ENCODE peak calls at places on chromosomes 11 and 22, in five cellular contexts. G is A549, X is K562, Y is GM12878, W is WTC11. F is an unnamed sample.
A peak's percentile ranks its signal among the peaks of the same experiment; 100 is the strongest.

GRCh38 chr11:72483412-72484186 is 49.3 kb upstream of the CLPB start:
- DNase-seq in W (no peak), G (peak; percentile 10), Y (no peak), X (no peak), F (peak; percentile 23)

GRCh38 chr11:126500981-126501380 is 145.5 kb downstream of the ST3GAL4 start:
- DNase-seq in W (no peak), G (no peak), Y (no peak), X (no peak), F (no peak)

GRCh38 chr11:8096575-8096974 is 15.6 kb downstream of the TUB start:
- DNase-seq in G (no peak), W (no peak), X (no peak), Y (no peak), F (no peak)

GRCh38 chr22:20517422-20517821 is 10.0 kb downstream of the MED15 start:
- DNase-seq in Y (no peak), G (no peak), W (no peak), X (no peak), F (no peak)

GRCh38 chr11:122032317-122032716 is 83.7 kb downstream of the BLID start:
- DNase-seq in X (no peak), Y (no peak), G (no peak), W (no peak), F (no peak)

GRCh38 chr22:37234736-37235711 is 9.0 kb downstream of the RAC2 start:
- DNase-seq in G (no peak), W (no peak), Y (no peak), X (no peak), F (no peak)

GRCh38 chr11:16299884-16300778 is 56.2 kb downstream of the SOX6 start:
- DNase-seq in X (peak; percentile 26), Y (no peak), W (no peak), G (no peak), F (no peak)

GRCh38 chr22:24857576-24857975 is 51.6 kb downstream of the SGSM1 start:
- DNase-seq in Y (no peak), W (no peak), G (no peak), X (no peak), F (no peak)

GRCh38 chr11:63779044-63779443 is 10.5 kb upstream of the ZFTA start:
- DNase-seq in G (no peak), Y (no peak), X (no peak), W (no peak), F (no peak)

GRCh38 chr22:22914726-22915669 is 27.4 kb downstream of the IGLL5 start:
- DNase-seq in Y (no peak), W (no peak), G (no peak), X (no peak), F (no peak)

GRCh38 chr22:37742374-37743092 is 45.7 kb downstream of the TRIOBP start:
- DNase-seq in Y (no peak), X (no peak), W (no peak), G (no peak), F (no peak)

GRCh38 chr11:46686886-46687810 is 13.3 kb downstream of the ARHGAP1 start:
- DNase-seq in G (no peak), W (no peak), Y (no peak), X (no peak), F (no peak)

GRCh38 chr11:99814021-99814420 is 793.3 kb downstream of the CNTN5 start:
- DNase-seq in W (no peak), Y (no peak), X (no peak), G (no peak), F (no peak)

GRCh38 chr11:70440206-70440605 is 41.9 kb downstream of the CTTN start:
- DNase-seq in Y (no peak), X (no peak), G (no peak), W (no peak), F (no peak)

GRCh38 chr11:119056397-119056999 is 507 bp downstream of the HYOU1 start:
- DNase-seq in Y (no peak), G (no peak), X (peak; percentile 38), W (peak; percentile 55), F (no peak)

GRCh38 chr11:70067591-70068341 is 10.4 kb upstream of the ANO1 start:
- DNase-seq in Y (no peak), G (no peak), X (no peak), W (no peak), F (no peak)

GRCh38 chr22:28783786-28784671 is 11.5 kb downstream of the CCDC117 start:
- DNase-seq in Y (no peak), X (no peak), W (no peak), G (peak; percentile 58), F (peak; percentile 96)

GRCh38 chr22:19788661-19789225 is 28.2 kb downstream of the TBX1 start:
- DNase-seq in X (no peak), Y (no peak), W (no peak), G (no peak), F (no peak)

GRCh38 chr11:45801723-45802315 is 3.1 kb upstream of the SLC35C1 start:
- DNase-seq in Y (no peak), W (no peak), X (no peak), G (peak; percentile 17), F (no peak)

GRCh38 chr22:27438271-27438980 is 363.1 kb downstream of the MN1 start:
- DNase-seq in Y (no peak), G (no peak), X (no peak), W (no peak), F (no peak)

GRCh38 chr11:73622920-73623593 is 23.3 kb upstream of the PLEKHB1 start:
- DNase-seq in G (no peak), W (no peak), Y (no peak), X (no peak), F (no peak)

GRCh38 chr11:96303067-96303466 is 39.9 kb downstream of the MAML2 start:
- DNase-seq in W (no peak), G (peak; percentile 29), Y (no peak), X (no peak), F (no peak)

GRCh38 chr11:116643521-116643920 is 129.3 kb downstream of the BUD13 start:
- DNase-seq in W (no peak), X (no peak), G (no peak), Y (no peak), F (no peak)

GRCh38 chr11:23413057-23413456 is 552.8 kb upstream of the CCDC179 start:
- DNase-seq in Y (no peak), G (no peak), W (no peak), X (no peak), F (no peak)

GRCh38 chr22:50524664-50525103 is 714 bp downstream of the SCO2 start:
- DNase-seq in X (no peak), Y (no peak), W (no peak), G (no peak), F (no peak)

GRCh38 chr11:120129570-120129969 is 8.3 kb downstream of the TRIM29 start:
- DNase-seq in X (no peak), W (peak; percentile 8), G (no peak), Y (no peak), F (no peak)

GRCh38 chr11:83924987-83925542 is 638.9 kb upstream of the CCDC90B start:
- DNase-seq in G (no peak), W (no peak), Y (no peak), X (no peak), F (no peak)

GRCh38 chr11:18013790-18014507 is 1.1 kb upstream of the SERGEF start:
- DNase-seq in W (peak; percentile 12), G (peak; percentile 10), Y (no peak), X (no peak), F (no peak)

GRCh38 chr11:108854366-108854765 is 189.5 kb downstream of the DDX10 start:
- DNase-seq in W (no peak), X (no peak), Y (peak; percentile 51), G (no peak), F (no peak)

GRCh38 chr11:105274631-105275030 is 135.1 kb upstream of the CARD18 start:
- DNase-seq in W (no peak), Y (no peak), X (no peak), G (no peak), F (no peak)

GRCh38 chr22:24950272-24950902 is 2.1 kb upstream of the KIAA1671 start:
- DNase-seq in X (no peak), W (peak; percentile 77), Y (no peak), G (peak; percentile 19), F (peak; percentile 20)

GRCh38 chr22:21952586-21953571 is at the start of gene PPM1F:
- DNase-seq in Y (peak; percentile 8), X (peak; percentile 100), G (peak; percentile 55), W (peak; percentile 86), F (peak; percentile 57)

GRCh38 chr22:34814260-34814659 is 251.7 kb upstream of the ISX start:
- DNase-seq in Y (no peak), X (no peak), G (no peak), W (no peak), F (peak; percentile 10)

GRCh38 chr11:129402196-129402595 is 26.5 kb downstream of the BARX2 start:
- DNase-seq in X (no peak), G (no peak), Y (no peak), W (no peak), F (no peak)
- TF ChIP-seq ESRRA in X (no peak), G (no peak), Y (no peak), W (no peak), F (no peak)

GRCh38 chr22:31046591-31047226 is 34.4 kb upstream of the SMTN start:
- DNase-seq in G (no peak), Y (no peak), X (peak; percentile 35), W (peak; percentile 14), F (peak; percentile 45)

GRCh38 chr22:31044262-31044861 is 36.8 kb upstream of the SMTN start:
- DNase-seq in Y (no peak), G (no peak), W (no peak), X (no peak), F (peak; percentile 77)

GRCh38 chr22:31045900-31046587 is 35.1 kb upstream of the SMTN start:
- DNase-seq in Y (no peak), G (no peak), X (peak; percentile 35), W (no peak), F (no peak)

GRCh38 chr22:31049815-31050420 is 31.2 kb upstream of the SMTN start:
- DNase-seq in Y (no peak), G (no peak), W (no peak), X (no peak), F (no peak)

DNA sequence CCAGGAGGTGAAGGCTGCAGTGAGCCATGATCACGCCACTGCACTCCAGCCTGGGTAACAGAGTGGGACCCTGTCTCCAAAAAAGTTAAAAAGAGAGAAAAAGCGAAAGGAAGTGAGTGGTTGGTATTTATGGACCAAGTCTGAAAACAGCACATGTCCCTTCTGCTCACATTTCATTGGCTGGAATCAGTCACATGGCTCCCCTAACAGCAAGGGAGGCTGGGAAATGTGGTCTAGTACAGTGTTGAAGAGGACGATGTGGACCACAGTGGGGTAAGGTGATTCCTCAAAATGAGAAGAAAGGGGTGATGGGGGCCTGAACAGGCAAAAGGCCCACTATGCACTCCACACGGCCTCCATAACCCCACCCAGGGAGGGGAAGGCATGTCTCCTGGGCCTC is 32.5 kb upstream of the SMTN start:
- DNase-seq in G (no peak), X (no peak), Y (no peak), W (no peak), F (no peak)
- TF ChIP-seq ESRRA in G (no peak), X (no peak), Y (no peak), W (no peak), F (no peak)

DNA sequence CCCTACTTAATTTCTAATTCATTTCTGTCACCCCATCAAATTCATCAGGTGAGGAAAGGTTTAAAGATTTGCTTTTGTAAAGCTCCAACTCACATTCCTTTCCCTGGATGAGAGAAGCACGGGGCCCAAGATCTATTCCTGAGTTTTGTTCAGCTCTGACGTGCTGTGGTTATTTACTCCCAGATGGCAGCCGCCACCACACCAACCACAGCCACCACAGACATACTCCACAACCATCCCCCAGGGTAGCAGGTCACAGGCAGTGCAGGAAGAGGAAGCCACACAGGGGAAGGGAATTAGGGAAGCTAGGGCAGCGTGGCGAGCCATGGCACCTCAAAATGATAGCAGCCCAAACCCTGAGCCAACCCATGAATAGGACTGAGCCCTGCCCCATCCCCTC is 63.5 kb upstream of the CSNK2A3 start:
- DNase-seq in G (no peak), Y (no peak), X (no peak), W (no peak), F (no peak)
- TF ChIP-seq ESRRA in G (no peak), Y (no peak), X (no peak), W (no peak), F (no peak)

GRCh38 chr11:129247129-129247528 is 55.0 kb upstream of the ARHGAP32 start:
- DNase-seq in W (no peak), G (peak; percentile 18), Y (no peak), X (no peak), F (no peak)
- TF ChIP-seq ESRRA in W (no peak), G (no peak), Y (no peak), X (no peak), F (no peak)